ENCODE peak calls at places on chromosomes 13 and 19, in eight cellular contexts. S is AG10803, K is tibial artery, B is WTC11, T is esophagus squamous epithelium, U is thyroid gland, G is cardiac muscle cell, J is endothelial cell of umbilical vein. L is an unnamed sample.

GRCh38 chr19:36081385-36081784 is 26.7 kb downstream of the WDR62 start:
- DNase-seq in B (no peak), K (no peak), T (no peak), U (no peak), G (no peak), J (no peak), S (peak), L (no peak)

GRCh38 chr19:46372901-46373572 is 26.1 kb downstream of the PPP5C start:
- DNase-seq in K (peak), J (peak), U (peak), T (no peak), S (peak), G (peak), B (peak), L (no peak)

GRCh38 chr13:108470921-108471320 is 158.5 kb upstream of the MYO16 start:
- DNase-seq in B (no peak), G (no peak), U (no peak), S (no peak), K (no peak), T (no peak), J (no peak), L (no peak)

GRCh38 chr19:45591004-45591637 is 6.5 kb upstream of the OPA3 start:
- DNase-seq in U (peak), B (peak), K (no peak), J (no peak), G (no peak), T (no peak), S (no peak), L (no peak)

GRCh38 chr13:102799544-102800144 is 725 bp downstream of the BIVM start:
- DNase-seq in T (no peak), S (peak), B (peak), G (no peak), K (peak), U (peak), J (no peak), L (peak)

GRCh38 chr13:99702687-99703319 is 201.5 kb downstream of the TM9SF2 start:
- DNase-seq in B (peak), T (no peak), J (no peak), G (no peak), U (no peak), K (no peak), S (no peak), L (no peak)

GRCh38 chr19:35013047-35013819 is 13.1 kb downstream of the GRAMD1A start:
- DNase-seq in J (peak), G (peak), U (peak), T (no peak), S (peak), B (peak), K (peak), L (peak)

GRCh38 chr13:95438297-95438696 is 114.2 kb upstream of the CLDN10 start:
- DNase-seq in B (no peak), S (no peak), K (no peak), J (peak), G (peak), T (no peak), U (no peak), L (no peak)

GRCh38 chr19:58569943-58570670 is 3.0 kb downstream of the MZF1 start:
- DNase-seq in G (no peak), B (peak), J (no peak), K (peak), U (no peak), T (no peak), S (no peak), L (no peak)

GRCh38 chr19:44587863-44588752 is 25.3 kb upstream of the IGSF23 start:
- DNase-seq in T (no peak), S (peak), G (peak), J (peak), B (no peak), U (no peak), K (no peak), L (no peak)

GRCh38 chr19:47005873-47006272 is 13.8 kb upstream of the NPAS1 start:
- DNase-seq in G (no peak), J (no peak), U (no peak), K (no peak), S (no peak), B (no peak), T (no peak), L (no peak)

GRCh38 chr19:44738603-44739585 is 9.6 kb upstream of the BCL3 start:
- DNase-seq in T (no peak), G (no peak), U (peak), J (no peak), K (no peak), B (no peak), S (no peak), L (no peak)

GRCh38 chr19:42292042-42292960 is 9.6 kb upstream of the PRR19 start:
- DNase-seq in G (no peak), J (no peak), B (no peak), U (no peak), T (no peak), K (peak), S (no peak), L (peak)

GRCh38 chr19:36719687-36720556 is 32.5 kb downstream of the ZNF567 start:
- DNase-seq in S (no peak), J (peak), K (no peak), U (no peak), B (no peak), T (no peak), G (peak), L (no peak)

GRCh38 chr13:111955412-111955769 is 111.6 kb upstream of the SOX1 start:
- DNase-seq in J (no peak), B (no peak), S (no peak), G (no peak), U (no peak), T (no peak), K (no peak), L (peak)

GRCh38 chr13:63636231-63636993 is 2220.8 kb upstream of the PCDH20 start:
- DNase-seq in B (no peak), K (no peak), S (no peak), U (no peak), T (no peak), G (no peak), J (peak), L (no peak)

GRCh38 chr13:104256701-104257100 is 1190.5 kb upstream of the SLC10A2 start:
- DNase-seq in B (no peak), U (no peak), J (no peak), T (no peak), G (no peak), S (no peak), K (no peak), L (no peak)

GRCh38 chr19:35959040-35959967 is 23.1 kb downstream of the LRFN3 start:
- DNase-seq in G (no peak), K (no peak), T (no peak), U (peak), S (no peak), B (peak), J (no peak), L (no peak)

GRCh38 chr13:94176576-94176975 is 302.9 kb downstream of the DCT start:
- DNase-seq in J (no peak), U (no peak), G (no peak), K (no peak), B (no peak), T (no peak), S (peak), L (no peak)

GRCh38 chr13:29704648-29705047 is 109.2 kb upstream of the SLC7A1 start:
- DNase-seq in B (no peak), S (peak), T (no peak), K (no peak), G (peak), U (peak), J (no peak), L (no peak)

GRCh38 chr19:4327252-4327876 is 11.3 kb downstream of the STAP2 start:
- DNase-seq in B (peak), J (peak), S (peak), U (peak), G (peak), K (peak), T (peak), L (peak)

GRCh38 chr19:55224038-55224665 is 4.4 kb downstream of the TMEM86B start:
- DNase-seq in G (no peak), J (no peak), B (no peak), U (no peak), S (no peak), T (no peak), K (no peak), L (no peak)

GRCh38 chr13:27359203-27359821 is 65.1 kb upstream of the GTF3A start:
- DNase-seq in S (peak), G (peak), T (no peak), B (peak), U (peak), J (peak), K (peak), L (peak)

DNA sequence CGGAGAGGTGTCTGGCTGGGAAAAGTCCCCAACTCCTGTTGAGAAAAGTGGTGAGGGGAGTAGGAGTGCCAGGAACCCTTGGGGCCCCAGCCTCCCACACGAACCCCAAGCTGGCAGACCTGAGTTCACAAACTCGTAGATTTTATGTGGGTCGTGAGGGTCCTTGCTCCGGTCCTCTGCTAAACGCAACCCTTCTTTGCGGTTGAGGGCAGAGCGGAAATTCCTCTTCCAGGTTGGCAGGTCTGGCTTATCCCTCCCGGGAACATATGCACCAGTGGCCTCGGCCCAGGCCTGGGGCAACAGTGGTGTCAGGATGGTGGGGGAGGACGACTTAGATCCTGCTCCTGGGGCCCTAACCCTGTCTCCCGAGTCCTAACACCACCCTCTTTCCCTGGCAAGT is 2.4 kb downstream of the IRF3 start:
- DNase-seq in S (no peak), G (no peak), J (no peak), B (no peak), K (no peak), U (no peak), T (no peak), L (no peak)
- TF ChIP-seq CTCF in S (no peak), G (no peak), J (no peak), B (no peak), K (no peak), U (no peak), T (no peak), L (no peak)

GRCh38 chr13:110137677-110138008 is 169.3 kb downstream of the COL4A1 start:
- DNase-seq in S (peak), G (peak), U (peak), J (no peak), K (no peak), T (no peak), B (no peak), L (no peak)
- TF ChIP-seq CTCF in S (peak), G (peak), U (no peak), J (peak), K (peak), T (no peak), B (no peak), L (peak)

GRCh38 chr13:91045351-91046034 is 302.0 kb upstream of the MIR17HG start:
- DNase-seq in T (no peak), B (no peak), S (no peak), G (peak), K (no peak), J (no peak), U (no peak), L (no peak)
- TF ChIP-seq CTCF in T (no peak), B (no peak), S (no peak), G (peak), K (no peak), J (no peak), U (no peak), L (peak)

DNA sequence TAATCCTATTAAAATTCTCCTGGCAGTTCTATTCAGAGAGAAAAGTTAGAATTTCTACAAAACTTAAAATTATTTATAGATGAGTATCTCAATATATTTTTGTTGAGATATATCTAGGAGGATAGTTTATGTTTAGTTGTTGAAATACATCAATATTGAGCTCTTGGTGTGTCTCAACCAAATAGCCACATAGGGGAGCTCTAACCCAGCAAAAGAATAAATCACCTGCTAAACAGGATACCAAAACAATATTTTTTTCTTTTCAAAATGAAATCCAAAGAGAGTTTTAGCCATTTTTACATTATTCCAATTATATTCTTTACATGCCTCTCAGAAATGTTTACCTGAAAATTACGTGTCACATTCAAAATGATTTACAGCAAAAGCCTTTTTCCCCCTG is 954.7 kb downstream of the SLITRK6 start:
- DNase-seq in U (no peak), G (peak), T (no peak), J (no peak), B (no peak), S (no peak), K (no peak), L (no peak)
- TF ChIP-seq CTCF in U (no peak), G (no peak), T (no peak), J (no peak), B (peak), S (no peak), K (no peak), L (peak)

GRCh38 chr19:15631817-15632216 is 8.9 kb upstream of the CYP4F3 start:
- DNase-seq in B (peak), S (no peak), U (no peak), G (peak), T (no peak), K (no peak), J (no peak), L (peak)
- TF ChIP-seq CTCF in B (peak), S (peak), U (no peak), G (peak), T (no peak), K (no peak), J (peak), L (peak)

GRCh38 chr19:40714519-40715299 is 2.0 kb downstream of the COQ8B start:
- DNase-seq in B (peak), S (peak), U (peak), J (peak), G (peak), T (peak), K (peak), L (peak)
- TF ChIP-seq CTCF in B (no peak), S (peak), U (no peak), J (no peak), G (no peak), T (no peak), K (no peak), L (no peak)

DNA sequence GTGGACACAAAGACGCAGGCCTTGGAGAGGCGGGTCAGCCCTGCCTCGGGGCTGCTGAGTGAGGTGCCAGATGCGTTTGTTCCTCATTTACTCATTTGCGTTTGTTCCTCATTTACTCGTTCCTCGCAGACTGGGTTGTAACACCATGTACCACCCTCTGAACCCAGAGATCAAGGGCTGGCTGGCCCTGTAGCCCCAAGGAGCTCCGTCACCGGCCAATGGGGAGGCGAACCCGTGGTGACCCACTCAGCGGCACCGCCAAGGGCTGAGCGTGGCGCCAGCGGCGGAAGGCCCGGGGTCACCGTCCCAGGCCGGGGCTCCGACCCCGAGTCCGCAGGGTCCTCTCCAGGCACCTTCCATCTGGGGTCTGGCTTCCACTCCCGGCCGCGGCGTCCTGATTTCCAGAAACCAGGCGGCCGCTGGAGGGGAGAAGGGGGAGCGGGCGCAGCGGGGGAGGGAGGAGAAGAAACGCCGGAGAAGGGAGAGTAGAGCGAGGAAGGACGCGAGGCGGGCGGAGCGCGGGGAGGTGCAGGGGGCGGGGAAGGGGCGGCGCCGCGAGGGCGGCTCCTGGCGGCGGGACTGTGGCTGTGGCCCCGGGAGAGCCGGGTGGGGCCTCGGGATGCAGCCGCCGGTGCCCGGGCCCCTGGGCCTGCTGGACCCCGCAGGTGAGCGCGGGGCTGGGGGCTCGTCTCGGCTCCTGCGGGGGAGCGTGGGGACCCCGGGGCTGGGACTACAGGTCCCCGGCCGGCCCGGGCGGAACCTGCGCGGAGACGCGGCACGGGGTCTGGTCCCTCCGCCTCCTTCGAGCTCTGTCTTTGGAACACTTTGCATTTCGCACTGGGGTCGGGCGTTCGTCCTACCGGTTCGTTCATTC is at the start of gene TMEM255B:
- DNase-seq in G (peak), S (peak), T (peak), U (peak), B (peak), J (peak), K (peak), L (peak)
- TF ChIP-seq CTCF in G (no peak), S (no peak), T (peak), U (no peak), B (no peak), J (peak), K (no peak), L (peak)

GRCh38 chr13:26183416-26183815 is 38.7 kb downstream of the RNF6 start:
- DNase-seq in B (no peak), S (no peak), T (no peak), U (no peak), K (no peak), J (no peak), G (no peak), L (no peak)

GRCh38 chr13:26186141-26186870 is 35.8 kb downstream of the RNF6 start:
- DNase-seq in K (peak), G (peak), B (peak), U (peak), S (peak), T (peak), J (peak), L (peak)

GRCh38 chr13:26185720-26186119 is 36.4 kb downstream of the RNF6 start:
- DNase-seq in B (no peak), G (no peak), U (peak), S (no peak), K (no peak), J (no peak), T (no peak), L (no peak)

GRCh38 chr13:26184791-26185250 is 37.3 kb downstream of the RNF6 start:
- DNase-seq in U (peak), S (peak), J (peak), G (peak), K (peak), B (peak), T (peak), L (no peak)

DNA sequence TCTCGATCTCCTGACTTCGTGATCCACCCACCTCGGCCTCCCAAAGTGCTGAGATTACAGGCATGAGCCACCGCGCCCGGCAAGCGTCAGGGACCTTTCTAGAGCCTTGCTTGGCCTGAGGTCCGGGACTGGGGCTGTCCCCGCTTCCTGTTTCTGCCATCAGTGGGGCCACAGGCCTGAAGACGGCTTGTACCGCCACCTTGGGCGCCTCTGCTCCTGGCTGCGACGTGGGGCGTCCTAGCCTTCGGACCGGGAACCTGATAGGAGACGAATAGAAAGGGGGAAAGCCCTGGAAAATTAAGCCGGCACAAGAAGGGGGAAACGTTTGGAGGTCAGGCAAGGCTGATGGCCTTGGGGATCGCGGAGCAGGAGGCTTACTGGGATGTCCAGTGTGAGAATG is 35.1 kb downstream of the RNF6 start:
- DNase-seq in T (no peak), B (peak), K (no peak), U (no peak), S (no peak), J (peak), G (no peak), L (no peak)
- TF ChIP-seq CTCF in T (no peak), B (no peak), K (no peak), U (no peak), S (no peak), J (no peak), G (no peak), L (no peak)

GRCh38 chr13:112968380-112968909 is 569 bp upstream of the MCF2L start:
- DNase-seq in J (no peak), G (no peak), B (no peak), T (no peak), K (peak), S (no peak), U (peak), L (no peak)
- TF ChIP-seq CTCF in J (no peak), G (no peak), B (no peak), T (peak), K (no peak), S (no peak), U (no peak), L (no peak)

GRCh38 chr19:12825259-12826131 is 8.9 kb downstream of the RTBDN start:
- DNase-seq in T (no peak), G (peak), S (peak), K (no peak), U (no peak), J (peak), B (peak), L (no peak)
- TF ChIP-seq CTCF in T (no peak), G (peak), S (peak), K (no peak), U (no peak), J (peak), B (peak), L (peak)

L was measured in osteocyte.